ENCODE peak calls at places on chromosomes 16 and 17, in nine cellular contexts. One of them, this sample, is unnamed.

GRCh38 chr17:79790805-79791353 is 6.0 kb downstream of the CBX8 start:
- DNase-seq in K562: no peak
- DNase-seq in A549: no peak
- DNase-seq in AG09309: no peak
- DNase-seq in cardiac fibroblast: no peak
- DNase-seq in neural crest cell: no peak
- DNase-seq in cardiac muscle cell: no peak
- DNase-seq in Calu3: no peak
- DNase-seq in right lobe of liver: no peak
- DNase-seq in this sample: no peak

GRCh38 chr16:31876955-31877828 is 3.6 kb downstream of the ZNF267 start:
- DNase-seq in K562: no peak
- DNase-seq in A549: no peak
- DNase-seq in AG09309: peak; percentile 53
- DNase-seq in cardiac fibroblast: peak; percentile 75
- DNase-seq in neural crest cell: no peak
- DNase-seq in cardiac muscle cell: no peak
- DNase-seq in Calu3: peak; percentile 30
- DNase-seq in right lobe of liver: no peak
- DNase-seq in this sample: peak; percentile 69

GRCh38 chr16:11350531-11351335 is 5.5 kb downstream of the RMI2 start:
- DNase-seq in K562: no peak
- DNase-seq in A549: no peak
- DNase-seq in AG09309: peak; percentile 90
- DNase-seq in cardiac fibroblast: peak; percentile 76
- DNase-seq in neural crest cell: no peak
- DNase-seq in cardiac muscle cell: no peak
- DNase-seq in Calu3: no peak
- DNase-seq in right lobe of liver: no peak
- DNase-seq in this sample: no peak

GRCh38 chr17:5500804-5501391 is 14.5 kb downstream of the MIS12 start:
- DNase-seq in K562: no peak
- DNase-seq in A549: peak; percentile 91
- DNase-seq in AG09309: peak; percentile 50
- DNase-seq in cardiac fibroblast: peak; percentile 93
- DNase-seq in neural crest cell: peak; percentile 97
- DNase-seq in cardiac muscle cell: peak; percentile 98
- DNase-seq in Calu3: peak; percentile 47
- DNase-seq in right lobe of liver: peak; percentile 54
- DNase-seq in this sample: peak; percentile 93

GRCh38 chr17:56478836-56479447 is 114.6 kb upstream of the NOG start:
- DNase-seq in K562: peak; percentile 12
- DNase-seq in A549: peak; percentile 25
- DNase-seq in AG09309: no peak
- DNase-seq in cardiac fibroblast: peak; percentile 5
- DNase-seq in neural crest cell: no peak
- DNase-seq in cardiac muscle cell: peak; percentile 39
- DNase-seq in Calu3: no peak
- DNase-seq in right lobe of liver: no peak
- DNase-seq in this sample: peak; percentile 19

GRCh38 chr16:66569827-66570405 is 3.7 kb downstream of the CMTM1 start:
- DNase-seq in K562: no peak
- DNase-seq in A549: peak; percentile 38
- DNase-seq in AG09309: no peak
- DNase-seq in cardiac fibroblast: peak; percentile 69
- DNase-seq in neural crest cell: no peak
- DNase-seq in cardiac muscle cell: no peak
- DNase-seq in Calu3: no peak
- DNase-seq in right lobe of liver: no peak
- DNase-seq in this sample: no peak

GRCh38 chr17:77240976-77241375 is 100.2 kb downstream of the SEC14L1 start:
- DNase-seq in K562: no peak
- DNase-seq in A549: no peak
- DNase-seq in AG09309: no peak
- DNase-seq in cardiac fibroblast: no peak
- DNase-seq in neural crest cell: no peak
- DNase-seq in cardiac muscle cell: no peak
- DNase-seq in Calu3: no peak
- DNase-seq in right lobe of liver: no peak
- DNase-seq in this sample: no peak

GRCh38 chr16:68235882-68236803 is at the start of gene ESRP2:
- DNase-seq in K562: no peak
- DNase-seq in A549: no peak
- DNase-seq in AG09309: no peak
- DNase-seq in cardiac fibroblast: no peak
- DNase-seq in neural crest cell: no peak
- DNase-seq in cardiac muscle cell: peak; percentile 43
- DNase-seq in Calu3: peak; percentile 96
- DNase-seq in right lobe of liver: peak; percentile 96
- DNase-seq in this sample: peak; percentile 64

GRCh38 chr17:41451154-41451728 is 10.5 kb upstream of the KRT38 start:
- DNase-seq in K562: no peak
- DNase-seq in A549: no peak
- DNase-seq in AG09309: peak; percentile 60
- DNase-seq in cardiac fibroblast: no peak
- DNase-seq in neural crest cell: no peak
- DNase-seq in cardiac muscle cell: no peak
- DNase-seq in Calu3: no peak
- DNase-seq in right lobe of liver: no peak
- DNase-seq in this sample: no peak

GRCh38 chr17:78231991-78232759 is 744 bp downstream of the TMEM235 start:
- DNase-seq in K562: peak; percentile 39
- DNase-seq in A549: no peak
- DNase-seq in AG09309: no peak
- DNase-seq in cardiac fibroblast: no peak
- DNase-seq in neural crest cell: no peak
- DNase-seq in cardiac muscle cell: peak; percentile 52
- DNase-seq in Calu3: no peak
- DNase-seq in right lobe of liver: no peak
- DNase-seq in this sample: peak; percentile 59

GRCh38 chr17:50939795-50940684 is 73.9 kb upstream of the TOB1 start:
- DNase-seq in K562: no peak
- DNase-seq in A549: no peak
- DNase-seq in AG09309: no peak
- DNase-seq in cardiac fibroblast: no peak
- DNase-seq in neural crest cell: no peak
- DNase-seq in cardiac muscle cell: no peak
- DNase-seq in Calu3: no peak
- DNase-seq in right lobe of liver: peak; percentile 93
- DNase-seq in this sample: no peak

GRCh38 chr17:39753514-39754160 is 15.9 kb downstream of the GRB7 start:
- DNase-seq in K562: peak; percentile 84
- DNase-seq in A549: no peak
- DNase-seq in AG09309: no peak
- DNase-seq in cardiac fibroblast: no peak
- DNase-seq in neural crest cell: no peak
- DNase-seq in cardiac muscle cell: no peak
- DNase-seq in Calu3: peak; percentile 100
- DNase-seq in right lobe of liver: peak; percentile 68
- DNase-seq in this sample: peak; percentile 84

GRCh38 chr17:27559996-27560481 is 70.9 kb upstream of the LGALS9 start:
- DNase-seq in K562: no peak
- DNase-seq in A549: no peak
- DNase-seq in AG09309: no peak
- DNase-seq in cardiac fibroblast: peak; percentile 98
- DNase-seq in neural crest cell: no peak
- DNase-seq in cardiac muscle cell: peak; percentile 69
- DNase-seq in Calu3: peak; percentile 48
- DNase-seq in right lobe of liver: no peak
- DNase-seq in this sample: no peak

GRCh38 chr17:79661292-79662041 is 50.6 kb upstream of the RBFOX3 start:
- DNase-seq in K562: no peak
- DNase-seq in A549: no peak
- DNase-seq in AG09309: no peak
- DNase-seq in cardiac fibroblast: no peak
- DNase-seq in neural crest cell: no peak
- DNase-seq in cardiac muscle cell: no peak
- DNase-seq in Calu3: no peak
- DNase-seq in right lobe of liver: peak; percentile 8
- DNase-seq in this sample: no peak

GRCh38 chr17:43676471-43676870 is 14.7 kb upstream of the MEOX1 start:
- DNase-seq in K562: no peak
- DNase-seq in A549: no peak
- DNase-seq in AG09309: no peak
- DNase-seq in cardiac fibroblast: peak; percentile 29
- DNase-seq in neural crest cell: no peak
- DNase-seq in cardiac muscle cell: no peak
- DNase-seq in Calu3: no peak
- DNase-seq in right lobe of liver: no peak
- DNase-seq in this sample: no peak

DNA sequence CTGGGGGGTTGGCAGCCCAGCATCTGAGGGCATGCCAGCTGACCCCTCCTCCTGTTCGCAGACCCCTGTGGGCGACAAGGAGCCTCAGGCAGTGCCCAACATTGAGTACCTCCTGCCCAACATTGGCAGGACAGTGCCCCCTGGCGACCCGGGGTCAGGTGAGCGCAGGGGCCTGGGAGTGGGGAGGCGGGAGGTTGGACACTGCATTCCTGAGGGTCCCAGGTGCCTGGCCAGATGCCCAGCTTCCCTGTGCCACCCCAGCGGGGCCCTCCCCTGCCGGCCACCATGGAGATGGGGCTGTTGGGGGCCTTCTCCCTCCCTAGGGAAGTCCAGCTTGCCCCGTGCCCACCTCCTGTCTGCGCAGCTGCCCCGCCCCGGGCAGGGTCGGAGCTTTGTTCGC is 70.1 kb downstream of the ARHGAP23 start:
- DNase-seq in K562: no peak
- DNase-seq in A549: no peak
- DNase-seq in AG09309: no peak
- DNase-seq in cardiac fibroblast: no peak
- DNase-seq in neural crest cell: no peak
- DNase-seq in cardiac muscle cell: no peak
- DNase-seq in Calu3: no peak
- DNase-seq in right lobe of liver: no peak
- DNase-seq in this sample: no peak
- TF ChIP-seq CTCF in K562: peak; percentile 11
- TF ChIP-seq CTCF in A549: no peak
- TF ChIP-seq CTCF in AG09309: no peak
- TF ChIP-seq CTCF in cardiac fibroblast: no peak
- TF ChIP-seq CTCF in neural crest cell: no peak
- TF ChIP-seq CTCF in cardiac muscle cell: no peak
- TF ChIP-seq CTCF in Calu3: peak; percentile 41
- TF ChIP-seq CTCF in right lobe of liver: no peak
- TF ChIP-seq CTCF in this sample: no peak

DNA sequence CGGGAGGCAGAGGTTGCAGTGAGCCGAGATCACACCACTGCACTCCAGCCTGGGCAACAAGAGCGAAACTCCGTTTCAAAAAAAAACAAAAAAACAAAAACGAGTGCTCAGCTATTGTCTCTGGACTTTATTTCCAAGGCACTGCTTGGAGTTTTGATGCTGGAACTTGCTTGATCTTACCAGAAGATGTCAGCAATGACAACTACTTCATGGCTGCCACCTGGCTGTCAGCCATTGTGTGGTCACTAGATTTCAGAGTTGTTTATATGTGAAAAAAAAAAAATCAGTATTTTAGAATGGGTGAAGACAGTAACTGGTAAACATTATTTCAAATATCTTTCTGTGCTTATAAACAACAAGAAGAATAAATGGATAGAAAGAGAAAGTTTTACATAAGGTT is 26.3 kb upstream of the OR4D1 start:
- DNase-seq in K562: peak; percentile 17
- DNase-seq in A549: peak; percentile 62
- DNase-seq in AG09309: no peak
- DNase-seq in cardiac fibroblast: peak; percentile 20
- DNase-seq in neural crest cell: no peak
- DNase-seq in cardiac muscle cell: no peak
- DNase-seq in Calu3: peak; percentile 10
- DNase-seq in right lobe of liver: no peak
- DNase-seq in this sample: no peak
- TF ChIP-seq CTCF in K562: peak; percentile 63
- TF ChIP-seq CTCF in A549: peak; percentile 51
- TF ChIP-seq CTCF in AG09309: peak; percentile 35
- TF ChIP-seq CTCF in cardiac fibroblast: peak; percentile 5
- TF ChIP-seq CTCF in neural crest cell: peak; percentile 48
- TF ChIP-seq CTCF in cardiac muscle cell: peak; percentile 20
- TF ChIP-seq CTCF in Calu3: no peak
- TF ChIP-seq CTCF in right lobe of liver: no peak
- TF ChIP-seq CTCF in this sample: peak; percentile 29

GRCh38 chr16:79595261-79595660 is 5.3 kb downstream of the MAF start:
- DNase-seq in K562: no peak
- DNase-seq in A549: no peak
- DNase-seq in AG09309: no peak
- DNase-seq in cardiac fibroblast: no peak
- DNase-seq in neural crest cell: no peak
- DNase-seq in cardiac muscle cell: no peak
- DNase-seq in Calu3: no peak
- DNase-seq in right lobe of liver: no peak
- DNase-seq in this sample: no peak

GRCh38 chr16:79595916-79596450 is 4.6 kb downstream of the MAF start:
- DNase-seq in K562: no peak
- DNase-seq in A549: no peak
- DNase-seq in AG09309: no peak
- DNase-seq in cardiac fibroblast: no peak
- DNase-seq in neural crest cell: no peak
- DNase-seq in cardiac muscle cell: no peak
- DNase-seq in Calu3: no peak
- DNase-seq in right lobe of liver: no peak
- DNase-seq in this sample: no peak

GRCh38 chr16:79598341-79599181 is 2.0 kb downstream of the MAF start:
- DNase-seq in K562: no peak
- DNase-seq in A549: peak; percentile 31
- DNase-seq in AG09309: no peak
- DNase-seq in cardiac fibroblast: peak; percentile 47
- DNase-seq in neural crest cell: peak; percentile 48
- DNase-seq in cardiac muscle cell: peak; percentile 80
- DNase-seq in Calu3: peak; percentile 34
- DNase-seq in right lobe of liver: peak; percentile 68
- DNase-seq in this sample: no peak

GRCh38 chr16:79597775-79598174 is 2.8 kb downstream of the MAF start:
- DNase-seq in K562: no peak
- DNase-seq in A549: no peak
- DNase-seq in AG09309: no peak
- DNase-seq in cardiac fibroblast: no peak
- DNase-seq in neural crest cell: no peak
- DNase-seq in cardiac muscle cell: no peak
- DNase-seq in Calu3: no peak
- DNase-seq in right lobe of liver: no peak
- DNase-seq in this sample: no peak

DNA sequence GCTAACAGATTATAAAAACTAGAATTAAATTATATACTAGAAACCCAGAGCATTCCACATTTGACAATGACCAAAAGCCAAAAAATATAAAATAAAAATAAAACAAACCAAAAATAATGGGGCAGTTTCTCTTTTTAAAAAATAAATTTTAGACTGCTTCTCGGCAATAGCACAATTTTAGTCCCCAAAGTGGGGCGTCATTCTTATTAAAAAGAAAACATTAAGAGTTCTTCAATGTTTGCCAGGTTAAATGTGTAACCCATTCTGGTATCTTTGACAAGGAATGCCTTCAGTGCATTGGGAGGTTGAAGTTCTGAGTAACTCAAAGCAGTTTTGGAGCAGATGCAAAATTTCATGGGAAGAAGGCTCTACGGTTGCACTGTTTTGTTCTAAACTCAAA is 3.3 kb downstream of the MAF start:
- DNase-seq in K562: no peak
- DNase-seq in A549: no peak
- DNase-seq in AG09309: no peak
- DNase-seq in cardiac fibroblast: peak; percentile 6
- DNase-seq in neural crest cell: no peak
- DNase-seq in cardiac muscle cell: no peak
- DNase-seq in Calu3: no peak
- DNase-seq in right lobe of liver: no peak
- DNase-seq in this sample: no peak
- TF ChIP-seq CTCF in K562: no peak
- TF ChIP-seq CTCF in A549: no peak
- TF ChIP-seq CTCF in AG09309: no peak
- TF ChIP-seq CTCF in cardiac fibroblast: no peak
- TF ChIP-seq CTCF in neural crest cell: no peak
- TF ChIP-seq CTCF in cardiac muscle cell: no peak
- TF ChIP-seq CTCF in Calu3: no peak
- TF ChIP-seq CTCF in right lobe of liver: no peak
- TF ChIP-seq CTCF in this sample: no peak

GRCh38 chr16:51524555-51525373 is 373.7 kb upstream of the SALL1 start:
- DNase-seq in K562: no peak
- DNase-seq in A549: peak; percentile 26
- DNase-seq in AG09309: peak; percentile 38
- DNase-seq in cardiac fibroblast: peak; percentile 44
- DNase-seq in neural crest cell: no peak
- DNase-seq in cardiac muscle cell: no peak
- DNase-seq in Calu3: peak; percentile 46
- DNase-seq in right lobe of liver: peak; percentile 81
- DNase-seq in this sample: no peak
- TF ChIP-seq CTCF in K562: no peak
- TF ChIP-seq CTCF in A549: peak; percentile 26
- TF ChIP-seq CTCF in AG09309: peak; percentile 24
- TF ChIP-seq CTCF in cardiac fibroblast: no peak
- TF ChIP-seq CTCF in neural crest cell: no peak
- TF ChIP-seq CTCF in cardiac muscle cell: peak; percentile 8
- TF ChIP-seq CTCF in Calu3: peak; percentile 30
- TF ChIP-seq CTCF in right lobe of liver: peak; percentile 60
- TF ChIP-seq CTCF in this sample: no peak